ENCODE peak calls at places on chromosomes 16 and 17, in five cellular contexts. B is psoas muscle, W is tibial nerve, J is left lung, Z is cardiac muscle cell. V is an unnamed sample. For H3K9me3 and H3K27me3, the result is how much of the 10 kb centered on the place peaks cover.

GRCh38 chr17:40803617-40804082 is 3.9 kb upstream of the KRT28 start:
- DNase-seq in J (peak), Z (peak), W (peak), B (peak), V (peak)

GRCh38 chr17:75364078-75364477 is 41.4 kb downstream of the GRB2 start:
- DNase-seq in W (no peak), J (no peak), B (no peak), Z (peak), V (no peak)

GRCh38 chr16:1379863-1380174 is 28.1 kb downstream of the GNPTG start:
- DNase-seq in J (no peak), W (no peak), B (no peak), Z (no peak), V (no peak)

GRCh38 chr17:29133146-29133713 is 47.0 kb downstream of the MYO18A start:
- DNase-seq in J (peak), W (no peak), B (peak), Z (peak), V (no peak)

GRCh38 chr17:79743614-79744013 is 12.9 kb downstream of the ENPP7 start:
- DNase-seq in W (no peak), J (peak), Z (no peak), B (no peak), V (no peak)

GRCh38 chr16:10490141-10490540 is 90.3 kb downstream of the EMP2 start:
- DNase-seq in Z (no peak), B (no peak), J (no peak), W (no peak), V (no peak)

GRCh38 chr16:54402270-54402669 is 115.7 kb upstream of the IRX3 start:
- DNase-seq in B (peak), Z (no peak), W (no peak), J (no peak), V (no peak)

GRCh38 chr16:50213939-50214519 is 52.3 kb upstream of the ADCY7 start:
- DNase-seq in J (no peak), B (no peak), W (no peak), Z (peak), V (no peak)

GRCh38 chr16:35146723-35147458 is 1687.5 kb downstream of the TP53TG3F start:
- DNase-seq in W (no peak), Z (no peak), J (peak), B (no peak), V (no peak)
- H3K9me3 ChIP-seq in W (half or more), Z (under half), J (under half), B (under half), V (under half)

GRCh38 chr17:49708515-49709161 is 874 bp upstream of the SLC35B1 start:
- DNase-seq in B (no peak), W (no peak), Z (no peak), J (no peak), V (no peak)
- TF ChIP-seq CTCF in B (no peak), W (no peak), Z (no peak), J (no peak), V (peak)

DNA sequence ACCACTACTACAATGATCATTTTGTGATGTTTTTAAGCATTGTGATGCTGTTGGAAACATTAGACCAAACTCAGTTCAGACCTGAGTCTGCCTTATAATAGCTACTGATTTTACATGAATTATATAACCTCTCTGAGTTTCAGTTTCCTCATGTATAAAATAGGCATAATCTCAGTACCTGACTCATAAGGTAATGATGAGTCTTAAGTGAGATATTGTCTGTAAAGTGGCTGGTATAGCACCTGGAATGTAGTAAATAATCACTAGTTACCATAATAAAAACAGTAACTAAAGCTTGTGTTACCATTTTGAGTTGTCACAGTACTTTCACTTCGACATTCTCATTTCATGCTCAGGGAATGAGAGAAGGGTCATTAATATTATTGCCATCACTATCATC is 381.5 kb upstream of the SALL1 start:
- DNase-seq in J (no peak), Z (no peak), W (no peak), B (no peak), V (no peak)
- H3K27me3 ChIP-seq in J (under half), Z (under half), W (under half), B (under half), V (under half)

GRCh38 chr17:69898606-69899005 is 176.4 kb upstream of the KCNJ16 start:
- DNase-seq in W (no peak), B (no peak), Z (peak), J (no peak), V (no peak)
- H3K9me3 ChIP-seq in W (under half), B (under half), Z (under half), J (under half), V (under half)

GRCh38 chr17:78414178-78415162 is 36.0 kb downstream of the PGS1 start:
- DNase-seq in W (no peak), B (peak), Z (no peak), J (peak), V (peak)

GRCh38 chr17:78411241-78411855 is 32.9 kb downstream of the PGS1 start:
- DNase-seq in W (no peak), J (no peak), B (peak), Z (no peak), V (no peak)

GRCh38 chr17:78409191-78409621 is 30.8 kb downstream of the PGS1 start:
- DNase-seq in Z (no peak), J (peak), B (no peak), W (no peak), V (no peak)

GRCh38 chr17:78415821-78416301 is 37.4 kb downstream of the PGS1 start:
- DNase-seq in J (peak), B (no peak), Z (no peak), W (no peak), V (no peak)

DNA sequence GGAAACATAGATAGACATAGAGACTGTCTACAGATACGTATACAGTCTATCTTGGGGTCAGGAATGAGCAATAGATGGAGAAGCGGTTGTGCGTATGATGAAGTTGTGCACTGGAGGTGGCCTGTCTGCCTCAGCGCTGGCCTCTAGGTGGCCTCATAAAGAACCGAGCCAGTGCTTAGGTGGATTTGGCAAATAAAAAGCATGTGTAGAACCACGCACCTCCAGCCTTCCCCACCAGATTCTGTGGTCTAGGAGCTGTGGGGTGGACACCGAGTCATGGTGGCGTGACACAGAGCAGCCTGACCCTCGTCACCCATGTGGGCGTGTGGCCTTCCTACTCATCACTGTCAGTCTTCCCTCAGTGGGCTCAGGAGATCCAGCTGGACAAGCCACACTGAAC is 34.0 kb downstream of the PGS1 start:
- DNase-seq in B (no peak), Z (peak), J (no peak), W (no peak), V (peak)
- TF ChIP-seq CTCF in B (peak), Z (peak), J (peak), W (no peak), V (peak)

DNA sequence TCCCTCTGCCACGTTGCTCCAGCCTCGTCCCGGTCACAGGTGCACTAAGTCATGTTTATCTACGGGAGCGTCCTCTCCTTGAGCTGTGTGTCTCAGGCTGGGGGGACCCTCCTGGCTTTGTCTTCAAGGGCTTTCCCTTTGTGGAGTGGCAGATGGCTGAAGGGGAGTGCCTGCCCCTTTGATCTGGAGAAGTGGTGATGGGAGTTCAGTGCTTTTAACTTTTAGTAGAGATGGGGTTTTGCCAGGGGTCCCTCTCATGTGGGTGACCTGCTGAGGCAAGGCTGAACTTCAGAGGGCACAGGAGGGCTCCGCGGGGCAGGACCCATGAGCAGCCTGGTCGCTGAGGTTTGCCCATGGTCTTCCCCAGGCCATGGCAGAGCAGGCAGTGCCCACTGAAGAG is 73.1 kb upstream of the CDC42EP4 start:
- DNase-seq in J (peak), W (no peak), Z (no peak), B (peak), V (no peak)
- H3K27me3 ChIP-seq in J (under half), W (under half), Z (under half), B (under half), V (under half)

DNA sequence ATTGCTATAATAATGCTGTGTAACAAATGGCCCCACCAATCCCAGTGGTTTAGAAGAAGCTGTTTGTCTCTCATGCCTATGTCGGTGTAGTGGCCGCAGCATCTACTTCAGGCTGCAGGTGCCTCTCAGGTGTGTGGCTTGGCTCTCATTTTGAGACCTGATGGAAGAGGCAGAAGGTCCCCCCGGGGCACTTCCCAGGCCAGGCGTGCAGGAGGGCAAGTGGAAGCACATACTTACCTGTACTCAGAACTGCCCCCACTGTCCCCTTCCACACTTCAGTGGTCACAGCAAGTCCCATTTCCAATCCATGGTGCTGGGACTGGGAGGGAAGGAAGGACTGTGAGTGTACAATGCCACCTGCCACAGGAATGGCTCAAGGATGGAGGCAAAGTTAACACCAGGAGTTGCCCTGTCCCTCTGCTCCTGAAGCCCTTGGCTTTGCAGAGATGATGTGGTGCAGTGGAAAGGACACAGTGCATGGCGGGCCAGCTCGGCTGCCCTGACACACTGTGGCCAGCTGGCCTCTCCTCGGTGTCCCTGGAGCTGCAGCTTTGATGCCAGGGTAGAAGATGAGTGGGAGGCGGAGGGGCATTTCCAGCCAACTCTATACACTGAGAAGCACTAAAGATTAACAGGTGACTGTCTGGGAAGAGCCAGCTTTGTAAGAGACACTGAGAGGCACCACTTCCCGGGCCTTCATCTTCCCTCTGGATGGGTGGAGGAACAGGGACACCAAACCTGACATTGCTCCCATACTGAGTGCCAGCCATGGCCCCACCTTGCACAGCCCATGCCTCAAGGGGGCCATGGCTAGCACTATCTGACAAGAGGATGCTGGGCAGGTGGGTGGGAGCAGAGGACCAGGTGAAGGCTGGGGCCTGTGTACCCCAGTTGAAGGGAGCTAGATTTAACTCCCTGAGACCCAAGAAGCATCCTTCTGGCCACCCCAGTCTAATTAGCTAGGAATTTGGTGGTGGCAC is 105.9 kb downstream of the METRNL start:
- DNase-seq in B (peak), W (peak), J (peak), Z (no peak), V (no peak)
- H3K9me3 ChIP-seq in B (under half), W (under half), J (under half), Z (under half), V (under half)